ENCODE peak calls at places on chromosomes 12 and 14, in four cellular contexts. A is cardiac muscle cell, W is adrenal gland, C is psoas muscle. K is an unnamed sample.

GRCh38 chr12:41762691-41763090 is 382.0 kb downstream of the GXYLT1 start:
- DNase-seq in A (no peak), W (no peak), C (no peak), K (no peak)

GRCh38 chr12:40228727-40229126 is 3.9 kb downstream of the LRRK2 start:
- DNase-seq in A (no peak), C (no peak), W (no peak), K (no peak)

GRCh38 chr14:36619131-36619530 is 36.7 kb upstream of the NKX2-8 start:
- DNase-seq in W (no peak), A (no peak), C (no peak), K (no peak)

GRCh38 chr12:106329231-106329985 is 26.9 kb downstream of the TCP11L2 start:
- DNase-seq in W (peak; percentile 61), A (no peak), C (no peak), K (no peak)

GRCh38 chr12:53645191-53645590 is 19.0 kb upstream of the ATF7 start:
- DNase-seq in C (no peak), W (no peak), A (peak; percentile 41), K (no peak)

GRCh38 chr12:15230751-15231150 is 9.5 kb upstream of the RERG start:
- DNase-seq in A (no peak), C (no peak), W (no peak), K (no peak)

GRCh38 chr14:97185186-97185585 is 388.0 kb downstream of the VRK1 start:
- DNase-seq in A (no peak), C (no peak), W (no peak), K (no peak)

GRCh38 chr14:79701371-79701770 is 509.9 kb downstream of the DIO2 start:
- DNase-seq in A (no peak), W (no peak), C (no peak), K (no peak)

GRCh38 chr14:95652690-95653089 is 33.5 kb upstream of the TCL1B start:
- DNase-seq in W (no peak), A (no peak), C (no peak), K (no peak)

GRCh38 chr14:33567003-33567735 is 383.7 kb downstream of the EGLN3 start:
- DNase-seq in C (no peak), A (no peak), W (peak; percentile 54), K (no peak)

GRCh38 chr14:22650960-22651521 is 6.9 kb upstream of the OR6J1 start:
- DNase-seq in A (peak; percentile 16), C (no peak), W (no peak), K (peak; percentile 57)

GRCh38 chr14:23402296-23403138 is 5.6 kb downstream of the MYH6 start:
- DNase-seq in A (no peak), C (no peak), W (no peak), K (no peak)

GRCh38 chr14:21647380-21647779 is 6.3 kb upstream of the OR4E2 start:
- DNase-seq in W (no peak), A (peak; percentile 39), C (no peak), K (no peak)

GRCh38 chr12:2689393-2689792 is 105.4 kb upstream of the FKBP4 start:
- DNase-seq in A (no peak), W (no peak), C (no peak), K (no peak)

GRCh38 chr14:65231286-65231980 is 129.1 kb upstream of the MAX start:
- DNase-seq in C (no peak), A (no peak), W (no peak), K (no peak)

GRCh38 chr12:95473440-95473946 is 459 bp upstream of the METAP2 start:
- DNase-seq in C (peak; percentile 14), W (peak; percentile 28), A (peak; percentile 48), K (peak; percentile 71)

GRCh38 chr14:88323086-88323519 is at the start of gene KCNK10:
- DNase-seq in C (no peak), A (peak; percentile 6), W (no peak), K (no peak)

GRCh38 chr14:101729382-101729781 is 32.1 kb upstream of the PPP2R5C start:
- DNase-seq in A (no peak), C (no peak), W (no peak), K (no peak)

GRCh38 chr14:101076451-101077220 is 173.1 kb upstream of the RTL1 start:
- DNase-seq in A (no peak), C (no peak), W (no peak), K (no peak)

GRCh38 chr12:124422570-124423523 is 128.0 kb downstream of the RFLNA start:
- DNase-seq in W (peak; percentile 97), C (peak; percentile 94), A (peak; percentile 98), K (peak; percentile 73)

GRCh38 chr14:93007225-93007997 is 84.5 kb downstream of the CHGA start:
- DNase-seq in A (peak; percentile 65), C (peak; percentile 65), W (peak; percentile 93), K (peak; percentile 57)

GRCh38 chr14:101248840-101249675 is 312.2 kb upstream of the DIO3 start:
- DNase-seq in A (no peak), C (no peak), W (no peak), K (no peak)

GRCh38 chr12:78584695-78585094 is 279.9 kb upstream of the SYT1 start:
- DNase-seq in A (peak; percentile 12), C (no peak), W (no peak), K (no peak)

GRCh38 chr12:65818454-65819382 is 5.6 kb upstream of the HMGA2 start:
- DNase-seq in A (no peak), W (no peak), C (no peak), K (peak; percentile 91)

GRCh38 chr14:61147898-61148549 is 133.1 kb downstream of the TMEM30B start:
- DNase-seq in A (peak; percentile 94), W (no peak), C (peak; percentile 79), K (no peak)

GRCh38 chr12:1126089-1126488 is 135.1 kb downstream of the ERC1 start:
- DNase-seq in A (no peak), C (no peak), W (no peak), K (no peak)

GRCh38 chr14:69614592-69614991 is 3.2 kb downstream of the SUSD6 start:
- DNase-seq in W (peak; percentile 66), C (no peak), A (no peak), K (no peak)

GRCh38 chr14:69612759-69613145 is 1.4 kb downstream of the SUSD6 start:
- DNase-seq in W (no peak), C (no peak), A (no peak), K (peak; percentile 71)

GRCh38 chr14:69612014-69612758 is 790 bp downstream of the SUSD6 start:
- DNase-seq in W (no peak), C (peak; percentile 37), A (peak; percentile 28), K (peak; percentile 13)

GRCh38 chr14:69611264-69612013 is at the start of gene SUSD6:
- DNase-seq in C (peak; percentile 92), A (peak; percentile 94), W (peak; percentile 92), K (peak; percentile 71)

DNA sequence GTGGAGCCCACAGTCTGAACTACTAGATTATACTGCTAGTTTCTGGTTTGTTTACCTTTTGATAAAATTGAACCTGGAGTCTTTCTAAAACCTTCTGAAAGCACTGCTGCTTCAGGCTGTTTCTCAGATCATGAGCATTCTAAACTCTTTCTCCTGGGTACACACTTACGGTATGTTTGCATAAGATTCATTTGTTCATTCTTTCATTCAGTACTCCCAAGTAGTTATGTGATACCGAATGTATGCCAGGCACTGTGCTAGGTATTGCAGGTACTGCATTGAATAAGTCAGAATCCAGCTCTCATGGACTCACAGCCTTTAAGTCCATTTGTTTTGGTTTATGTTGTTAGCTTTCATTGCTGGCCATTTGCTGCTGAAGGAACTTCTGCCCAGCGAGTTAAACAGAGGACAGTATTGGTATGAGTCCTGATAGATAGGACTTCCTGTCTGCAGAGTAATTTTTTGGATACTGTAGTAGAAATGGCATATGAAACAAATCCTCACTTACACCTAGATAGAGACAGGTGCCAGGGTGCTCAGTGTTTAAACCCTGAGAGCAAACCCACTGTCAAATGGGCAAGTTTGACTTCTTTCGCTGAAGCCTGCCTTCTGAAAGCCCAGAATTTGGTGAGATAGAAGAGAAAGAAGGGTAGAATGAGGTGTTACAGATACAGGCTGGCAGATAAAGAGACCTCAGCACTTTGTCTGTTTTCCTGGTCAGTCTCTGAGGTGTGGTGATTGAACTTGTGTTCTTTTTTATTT is 2.1 kb downstream of the SUSD6 start:
- DNase-seq in A (no peak), C (no peak), W (no peak), K (no peak)
- H3K4me1 ChIP-seq in A (peaks cover 39% of the 10 kb centered on the region), C (peaks cover 66% of the 10 kb centered on the region), W (peaks cover 71% of the 10 kb centered on the region), K (peaks cover 32% of the 10 kb centered on the region)

DNA sequence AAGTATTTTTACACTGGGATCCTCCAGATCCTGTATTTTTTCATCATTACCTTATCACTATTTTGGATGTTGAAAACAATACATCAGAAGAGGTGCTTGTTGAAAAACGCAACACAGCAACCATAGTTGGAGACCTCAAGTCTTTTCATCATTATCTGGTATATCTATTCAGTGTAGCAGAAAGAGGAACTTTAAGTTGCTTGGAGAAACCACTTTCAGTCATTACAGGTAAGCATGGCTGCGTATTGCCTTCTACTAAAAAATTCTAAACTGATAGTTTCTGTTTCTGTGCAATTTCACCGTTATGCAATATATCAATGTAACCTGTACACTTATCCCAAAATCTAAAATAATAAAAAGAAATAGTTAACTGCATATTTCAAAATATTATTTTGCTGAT is 32.2 kb upstream of the PTPRQ start:
- DNase-seq in C (no peak), A (no peak), W (no peak), K (no peak)
- H3K27ac ChIP-seq in C (no peak overlapping the region), A (no peak overlapping the region), W (no peak overlapping the region), K (no peak overlapping the region)

GRCh38 chr12:129563266-129563665 is 340.6 kb downstream of the TMEM132D start:
- DNase-seq in W (no peak), A (no peak), C (no peak), K (no peak)

GRCh38 chr12:129570796-129571400 is 332.9 kb downstream of the TMEM132D start:
- DNase-seq in C (no peak), A (no peak), W (no peak), K (no peak)

GRCh38 chr12:129564768-129565167 is 339.1 kb downstream of the TMEM132D start:
- DNase-seq in C (no peak), W (no peak), A (no peak), K (no peak)

GRCh38 chr12:129571901-129572494 is 331.8 kb downstream of the TMEM132D start:
- DNase-seq in C (no peak), A (no peak), W (no peak), K (no peak)

DNA sequence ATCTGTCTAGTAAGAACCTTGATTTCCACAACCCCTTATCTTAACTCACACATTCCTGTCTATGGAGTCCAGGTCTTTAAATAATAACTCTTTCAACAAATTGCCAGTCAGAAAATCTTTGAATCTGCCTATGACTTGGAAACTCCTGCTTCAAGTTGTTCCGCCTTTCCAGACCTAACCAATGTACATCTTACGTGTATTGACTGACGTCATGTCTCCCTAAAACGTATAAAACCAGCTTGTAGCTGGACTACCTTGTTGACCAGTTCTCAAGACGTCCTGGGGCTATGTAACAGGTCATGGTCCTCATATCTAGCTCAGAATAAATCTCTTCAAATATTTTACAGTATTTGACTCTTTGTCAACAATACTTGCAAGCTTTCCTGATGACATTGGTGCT is 337.0 kb downstream of the TMEM132D start:
- DNase-seq in W (no peak), A (no peak), C (no peak), K (no peak)
- H3K4me1 ChIP-seq in W (no peaks in the 10 kb centered on the region), A (no peaks in the 10 kb centered on the region), C (no peaks in the 10 kb centered on the region), K (no peaks in the 10 kb centered on the region)

GRCh38 chr12:26939953-26940352 is 1.7 kb downstream of the FGFR1OP2 start:
- DNase-seq in W (no peak), A (no peak), C (no peak), K (no peak)

GRCh38 chr12:26938660-26939185 is 453 bp downstream of the FGFR1OP2 start:
- DNase-seq in A (no peak), W (no peak), C (no peak), K (no peak)

GRCh38 chr12:26940820-26941219 is 2.5 kb downstream of the FGFR1OP2 start:
- DNase-seq in W (no peak), C (no peak), A (peak; percentile 55), K (no peak)

GRCh38 chr12:26939192-26939832 is 1.0 kb downstream of the FGFR1OP2 start:
- DNase-seq in A (no peak), C (no peak), W (no peak), K (peak; percentile 15)

GRCh38 chr12:26941251-26941650 is 3.0 kb downstream of the FGFR1OP2 start:
- DNase-seq in A (no peak), C (no peak), W (no peak), K (no peak)
- H3K27ac ChIP-seq in A (no peak overlapping the region), C (no peak overlapping the region), W (no peak overlapping the region), K (no peak overlapping the region)